ENCODE peak calls at places on chromosomes 16 and 17, in nine cellular contexts. One of them, this sample, is unnamed.

GRCh38 chr17:7717756-7718350 is 309 bp downstream of the DNAH2 start:
- DNase-seq in SK-N-MC: no peak
- DNase-seq in neural progenitor cell: no peak
- DNase-seq in lower lobe of right lung: no peak
- DNase-seq in ovary: no peak
- DNase-seq in left lung: no peak
- DNase-seq in heart left ventricle: no peak
- DNase-seq in HL-60: peak
- DNase-seq in heart right ventricle: no peak
- DNase-seq in this sample: no peak

GRCh38 chr16:31382485-31383161 is 10.5 kb upstream of the ITGAD start:
- DNase-seq in SK-N-MC: peak
- DNase-seq in neural progenitor cell: peak
- DNase-seq in lower lobe of right lung: peak
- DNase-seq in ovary: no peak
- DNase-seq in left lung: peak
- DNase-seq in heart left ventricle: peak
- DNase-seq in HL-60: peak
- DNase-seq in heart right ventricle: peak
- DNase-seq in this sample: no peak

GRCh38 chr17:13626703-13627102 is 25.0 kb upstream of the HS3ST3A1 start:
- DNase-seq in SK-N-MC: no peak
- DNase-seq in neural progenitor cell: no peak
- DNase-seq in lower lobe of right lung: no peak
- DNase-seq in ovary: no peak
- DNase-seq in left lung: no peak
- DNase-seq in heart left ventricle: no peak
- DNase-seq in HL-60: no peak
- DNase-seq in heart right ventricle: no peak
- DNase-seq in this sample: no peak

GRCh38 chr16:5415123-5415522 is 317.5 kb upstream of the EEF2KMT start:
- DNase-seq in SK-N-MC: no peak
- DNase-seq in neural progenitor cell: peak
- DNase-seq in lower lobe of right lung: no peak
- DNase-seq in ovary: no peak
- DNase-seq in left lung: no peak
- DNase-seq in heart left ventricle: no peak
- DNase-seq in HL-60: no peak
- DNase-seq in heart right ventricle: no peak
- DNase-seq in this sample: no peak

GRCh38 chr17:65785109-65785508 is 223.7 kb upstream of the AXIN2 start:
- DNase-seq in SK-N-MC: no peak
- DNase-seq in neural progenitor cell: no peak
- DNase-seq in lower lobe of right lung: no peak
- DNase-seq in ovary: no peak
- DNase-seq in left lung: no peak
- DNase-seq in heart left ventricle: no peak
- DNase-seq in HL-60: peak
- DNase-seq in heart right ventricle: no peak
- DNase-seq in this sample: no peak

GRCh38 chr17:38598536-38598935 is 7.2 kb downstream of the SRCIN1 start:
- DNase-seq in SK-N-MC: peak
- DNase-seq in neural progenitor cell: peak
- DNase-seq in lower lobe of right lung: no peak
- DNase-seq in ovary: no peak
- DNase-seq in left lung: no peak
- DNase-seq in heart left ventricle: no peak
- DNase-seq in HL-60: peak
- DNase-seq in heart right ventricle: no peak
- DNase-seq in this sample: no peak

GRCh38 chr17:2053380-2054261 is 1.3 kb upstream of the HIC1 start:
- DNase-seq in SK-N-MC: no peak
- DNase-seq in neural progenitor cell: peak
- DNase-seq in lower lobe of right lung: peak
- DNase-seq in ovary: peak
- DNase-seq in left lung: peak
- DNase-seq in heart left ventricle: peak
- DNase-seq in HL-60: no peak
- DNase-seq in heart right ventricle: peak
- DNase-seq in this sample: no peak

GRCh38 chr16:89574681-89575246 is 794 bp upstream of the CPNE7 start:
- DNase-seq in SK-N-MC: no peak
- DNase-seq in neural progenitor cell: peak
- DNase-seq in lower lobe of right lung: peak
- DNase-seq in ovary: no peak
- DNase-seq in left lung: no peak
- DNase-seq in heart left ventricle: no peak
- DNase-seq in HL-60: peak
- DNase-seq in heart right ventricle: no peak
- DNase-seq in this sample: no peak

GRCh38 chr17:16465861-16466338 is 26.1 kb downstream of the LRRC75A start:
- DNase-seq in SK-N-MC: no peak
- DNase-seq in neural progenitor cell: no peak
- DNase-seq in lower lobe of right lung: no peak
- DNase-seq in ovary: no peak
- DNase-seq in left lung: no peak
- DNase-seq in heart left ventricle: no peak
- DNase-seq in HL-60: no peak
- DNase-seq in heart right ventricle: no peak
- DNase-seq in this sample: no peak

GRCh38 chr17:1058423-1059130 is 61.6 kb downstream of the TIMM22 start:
- DNase-seq in SK-N-MC: no peak
- DNase-seq in neural progenitor cell: peak
- DNase-seq in lower lobe of right lung: peak
- DNase-seq in ovary: no peak
- DNase-seq in left lung: peak
- DNase-seq in heart left ventricle: peak
- DNase-seq in HL-60: peak
- DNase-seq in heart right ventricle: peak
- DNase-seq in this sample: no peak

GRCh38 chr17:49054342-49055092 is 57.3 kb downstream of the IGF2BP1 start:
- DNase-seq in SK-N-MC: no peak
- DNase-seq in neural progenitor cell: no peak
- DNase-seq in lower lobe of right lung: no peak
- DNase-seq in ovary: no peak
- DNase-seq in left lung: no peak
- DNase-seq in heart left ventricle: no peak
- DNase-seq in HL-60: no peak
- DNase-seq in heart right ventricle: no peak
- DNase-seq in this sample: no peak

GRCh38 chr16:57791156-57791902 is 11.0 kb downstream of the KIFC3 start:
- DNase-seq in SK-N-MC: no peak
- DNase-seq in neural progenitor cell: no peak
- DNase-seq in lower lobe of right lung: no peak
- DNase-seq in ovary: no peak
- DNase-seq in left lung: peak
- DNase-seq in heart left ventricle: peak
- DNase-seq in HL-60: no peak
- DNase-seq in heart right ventricle: peak
- DNase-seq in this sample: no peak

GRCh38 chr16:84952335-84953050 is 58.8 kb downstream of the ZDHHC7 start:
- DNase-seq in SK-N-MC: no peak
- DNase-seq in neural progenitor cell: peak
- DNase-seq in lower lobe of right lung: peak
- DNase-seq in ovary: peak
- DNase-seq in left lung: peak
- DNase-seq in heart left ventricle: peak
- DNase-seq in HL-60: peak
- DNase-seq in heart right ventricle: peak
- DNase-seq in this sample: no peak

GRCh38 chr16:73771676-73772075 is 524.9 kb upstream of the PSMD7 start:
- DNase-seq in SK-N-MC: no peak
- DNase-seq in neural progenitor cell: no peak
- DNase-seq in lower lobe of right lung: no peak
- DNase-seq in ovary: no peak
- DNase-seq in left lung: no peak
- DNase-seq in heart left ventricle: no peak
- DNase-seq in HL-60: no peak
- DNase-seq in heart right ventricle: no peak
- DNase-seq in this sample: no peak

GRCh38 chr16:73771196-73771595 is 525.4 kb upstream of the PSMD7 start:
- DNase-seq in SK-N-MC: no peak
- DNase-seq in neural progenitor cell: no peak
- DNase-seq in lower lobe of right lung: no peak
- DNase-seq in ovary: no peak
- DNase-seq in left lung: no peak
- DNase-seq in heart left ventricle: no peak
- DNase-seq in HL-60: no peak
- DNase-seq in heart right ventricle: no peak
- DNase-seq in this sample: no peak

DNA sequence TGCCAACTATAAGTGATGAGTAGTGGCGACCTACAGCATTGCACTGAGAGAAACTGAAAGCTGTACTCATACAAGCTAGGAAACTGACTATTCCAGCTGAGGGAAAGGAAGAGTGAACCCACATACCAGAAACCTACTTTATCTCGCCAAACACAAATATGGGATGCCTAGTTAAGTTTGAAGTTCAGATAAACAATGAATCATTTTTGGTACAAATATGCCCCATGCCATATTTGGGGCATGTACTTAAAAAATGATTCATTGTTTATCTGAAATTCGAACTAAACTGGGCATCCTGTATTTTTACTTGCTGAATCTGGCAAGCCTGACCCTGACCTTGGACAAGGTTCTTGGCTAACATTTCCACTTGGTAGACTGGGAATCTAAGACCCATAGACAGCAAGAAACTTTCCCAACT is 527.8 kb upstream of the PSMD7 start:
- DNase-seq in SK-N-MC: no peak
- DNase-seq in neural progenitor cell: no peak
- DNase-seq in lower lobe of right lung: no peak
- DNase-seq in ovary: no peak
- DNase-seq in left lung: no peak
- DNase-seq in heart left ventricle: no peak
- DNase-seq in HL-60: no peak
- DNase-seq in heart right ventricle: no peak
- DNase-seq in this sample: no peak
- H3K27ac ChIP-seq in SK-N-MC: no peak
- H3K27ac ChIP-seq in neural progenitor cell: no peak
- H3K27ac ChIP-seq in lower lobe of right lung: no peak
- H3K27ac ChIP-seq in ovary: no peak
- H3K27ac ChIP-seq in left lung: no peak
- H3K27ac ChIP-seq in heart left ventricle: no peak
- H3K27ac ChIP-seq in HL-60: no peak
- H3K27ac ChIP-seq in heart right ventricle: no peak
- H3K27ac ChIP-seq in this sample: no peak

DNA sequence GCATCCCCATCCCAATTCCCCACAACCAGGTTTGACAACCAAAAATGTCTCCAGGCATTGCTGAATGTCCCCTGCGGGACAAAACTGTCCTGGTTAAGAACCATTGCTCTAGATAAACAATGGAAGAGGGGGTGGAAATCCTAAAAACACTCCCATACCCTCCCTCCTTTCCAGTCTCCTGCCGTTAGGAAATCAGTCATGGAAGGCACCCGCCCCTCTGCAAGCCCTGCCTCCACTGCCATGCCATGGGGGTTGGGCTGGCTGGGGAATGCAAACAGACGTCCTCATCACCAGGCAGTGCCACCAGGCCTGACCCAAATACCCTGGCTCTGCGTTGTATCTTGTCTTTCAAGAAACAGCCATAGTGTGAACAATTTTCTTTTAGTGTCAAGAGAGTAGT is 57.5 kb downstream of the CYTH1 start:
- DNase-seq in SK-N-MC: no peak
- DNase-seq in neural progenitor cell: peak
- DNase-seq in lower lobe of right lung: no peak
- DNase-seq in ovary: no peak
- DNase-seq in left lung: no peak
- DNase-seq in heart left ventricle: no peak
- DNase-seq in HL-60: no peak
- DNase-seq in heart right ventricle: peak
- DNase-seq in this sample: no peak
- H3K4me3 ChIP-seq in SK-N-MC: no peak
- H3K4me3 ChIP-seq in neural progenitor cell: peak
- H3K4me3 ChIP-seq in lower lobe of right lung: no peak
- H3K4me3 ChIP-seq in ovary: no peak
- H3K4me3 ChIP-seq in left lung: no peak
- H3K4me3 ChIP-seq in heart left ventricle: no peak
- H3K4me3 ChIP-seq in HL-60: no peak
- H3K4me3 ChIP-seq in heart right ventricle: no peak
- H3K4me3 ChIP-seq in this sample: no peak

DNA sequence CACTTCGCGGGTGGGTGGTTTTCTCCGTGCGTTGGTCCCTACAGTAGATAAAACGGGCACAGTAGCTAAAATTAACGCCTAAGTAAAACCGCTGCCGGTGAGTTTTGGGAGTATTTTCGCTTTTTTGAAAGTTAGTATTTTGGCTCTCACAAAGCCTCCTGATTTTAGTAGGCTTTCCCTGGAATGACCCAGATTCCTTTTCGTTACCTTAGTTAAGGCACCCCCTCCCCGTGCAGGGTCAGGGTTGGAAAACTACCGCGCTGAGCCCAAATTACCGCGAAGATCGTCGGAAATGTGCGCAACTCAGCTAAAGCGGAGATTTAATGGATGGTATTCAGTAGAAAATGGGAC is 28.3 kb upstream of the ST6GALNAC1 start:
- DNase-seq in SK-N-MC: no peak
- DNase-seq in neural progenitor cell: no peak
- DNase-seq in lower lobe of right lung: no peak
- DNase-seq in ovary: no peak
- DNase-seq in left lung: no peak
- DNase-seq in heart left ventricle: no peak
- DNase-seq in HL-60: no peak
- DNase-seq in heart right ventricle: no peak
- DNase-seq in this sample: no peak
- H3K27ac ChIP-seq in SK-N-MC: peak
- H3K27ac ChIP-seq in neural progenitor cell: no peak
- H3K27ac ChIP-seq in lower lobe of right lung: peak
- H3K27ac ChIP-seq in ovary: peak
- H3K27ac ChIP-seq in left lung: peak
- H3K27ac ChIP-seq in heart left ventricle: peak
- H3K27ac ChIP-seq in HL-60: peak
- H3K27ac ChIP-seq in heart right ventricle: peak
- H3K27ac ChIP-seq in this sample: peak

GRCh38 chr17:73342057-73342522 is 30.3 kb upstream of the CDC42EP4 start:
- DNase-seq in SK-N-MC: no peak
- DNase-seq in neural progenitor cell: peak
- DNase-seq in lower lobe of right lung: peak
- DNase-seq in ovary: peak
- DNase-seq in left lung: no peak
- DNase-seq in heart left ventricle: peak
- DNase-seq in HL-60: no peak
- DNase-seq in heart right ventricle: peak
- DNase-seq in this sample: no peak

GRCh38 chr17:73342549-73343167 is 30.9 kb upstream of the CDC42EP4 start:
- DNase-seq in SK-N-MC: no peak
- DNase-seq in neural progenitor cell: peak
- DNase-seq in lower lobe of right lung: no peak
- DNase-seq in ovary: no peak
- DNase-seq in left lung: no peak
- DNase-seq in heart left ventricle: no peak
- DNase-seq in HL-60: no peak
- DNase-seq in heart right ventricle: no peak
- DNase-seq in this sample: no peak

GRCh38 chr17:73340093-73340596 is 28.3 kb upstream of the CDC42EP4 start:
- DNase-seq in SK-N-MC: no peak
- DNase-seq in neural progenitor cell: no peak
- DNase-seq in lower lobe of right lung: peak
- DNase-seq in ovary: no peak
- DNase-seq in left lung: no peak
- DNase-seq in heart left ventricle: no peak
- DNase-seq in HL-60: peak
- DNase-seq in heart right ventricle: no peak
- DNase-seq in this sample: no peak

GRCh38 chr17:73343168-73343634 is 31.4 kb upstream of the CDC42EP4 start:
- DNase-seq in SK-N-MC: no peak
- DNase-seq in neural progenitor cell: peak
- DNase-seq in lower lobe of right lung: no peak
- DNase-seq in ovary: peak
- DNase-seq in left lung: no peak
- DNase-seq in heart left ventricle: peak
- DNase-seq in HL-60: no peak
- DNase-seq in heart right ventricle: peak
- DNase-seq in this sample: no peak

GRCh38 chr17:73341350-73342056 is 29.7 kb upstream of the CDC42EP4 start:
- DNase-seq in SK-N-MC: no peak
- DNase-seq in neural progenitor cell: no peak
- DNase-seq in lower lobe of right lung: no peak
- DNase-seq in ovary: no peak
- DNase-seq in left lung: no peak
- DNase-seq in heart left ventricle: no peak
- DNase-seq in HL-60: no peak
- DNase-seq in heart right ventricle: no peak
- DNase-seq in this sample: no peak
- H3K4me3 ChIP-seq in SK-N-MC: no peak
- H3K4me3 ChIP-seq in neural progenitor cell: no peak
- H3K4me3 ChIP-seq in lower lobe of right lung: no peak
- H3K4me3 ChIP-seq in ovary: no peak
- H3K4me3 ChIP-seq in left lung: no peak
- H3K4me3 ChIP-seq in heart left ventricle: no peak
- H3K4me3 ChIP-seq in HL-60: no peak
- H3K4me3 ChIP-seq in heart right ventricle: no peak
- H3K4me3 ChIP-seq in this sample: no peak